ENCODE peak calls at places on chromosomes 13 and 19, in nine cellular contexts. K is nephron progenitor cell, M is AG04450, D is lower leg skin, C is body of pancreas, V is progenitor cell of endocrine pancreas, I is glutamatergic neuron, P is GM06990, R is A549. Q is an unnamed sample.
A peak's percentile ranks its signal among the peaks of the same experiment; 100 is the strongest.

GRCh38 chr13:48233097-48233885 is at the start of gene ITM2B:
- DNase-seq in K (peak; percentile 77), M (no peak), D (peak; percentile 95), C (peak; percentile 83), V (peak; percentile 55), I (peak; percentile 80), P (peak; percentile 67), R (peak; percentile 32), Q (peak; percentile 60)

GRCh38 chr13:92379371-92379770 is 847.2 kb upstream of the GPC6 start:
- DNase-seq in K (no peak), M (no peak), D (no peak), C (no peak), V (no peak), I (no peak), P (no peak), R (no peak), Q (no peak)

GRCh38 chr13:52371736-52372247 is 34.2 kb downstream of the THSD1 start:
- DNase-seq in K (no peak), M (no peak), D (no peak), C (no peak), V (no peak), I (peak; percentile 50), P (no peak), R (no peak), Q (no peak)

GRCh38 chr13:44437356-44438233 is 64.0 kb downstream of the SERP2 start:
- DNase-seq in K (no peak), M (no peak), D (no peak), C (no peak), V (no peak), I (no peak), P (no peak), R (no peak), Q (no peak)

GRCh38 chr19:6088677-6089063 is 21.6 kb downstream of the RFX2 start:
- DNase-seq in K (no peak), M (no peak), D (no peak), C (no peak), V (no peak), I (no peak), P (no peak), R (no peak), Q (no peak)

GRCh38 chr19:47549341-47549768 is 23.6 kb downstream of the ZNF541 start:
- DNase-seq in K (no peak), M (no peak), D (no peak), C (no peak), V (no peak), I (no peak), P (no peak), R (no peak), Q (no peak)

GRCh38 chr13:24220086-24220703 is 59.7 kb downstream of the SPATA13 start:
- DNase-seq in K (peak; percentile 55), M (peak; percentile 61), D (no peak), C (peak; percentile 89), V (no peak), I (no peak), P (peak; percentile 35), R (peak; percentile 46), Q (peak; percentile 58)

GRCh38 chr13:58889474-58889873 is 1257.9 kb downstream of the PCDH17 start:
- DNase-seq in K (no peak), M (no peak), D (no peak), C (no peak), V (no peak), I (no peak), P (no peak), R (no peak), Q (no peak)

GRCh38 chr13:37878496-37878895 is 8.9 kb upstream of the TRPC4 start:
- DNase-seq in K (no peak), M (no peak), D (no peak), C (no peak), V (no peak), I (no peak), P (no peak), R (no peak), Q (no peak)

GRCh38 chr19:14150041-14150769 is 13.8 kb upstream of the ASF1B start:
- DNase-seq in K (no peak), M (no peak), D (no peak), C (no peak), V (no peak), I (peak; percentile 79), P (no peak), R (no peak), Q (no peak)

GRCh38 chr19:34260771-34261173 is 6.4 kb downstream of the GARRE1 start:
- DNase-seq in K (no peak), M (no peak), D (no peak), C (no peak), V (no peak), I (peak; percentile 67), P (no peak), R (no peak), Q (no peak)

GRCh38 chr13:20940083-20940482 is 37.5 kb upstream of the XPO4 start:
- DNase-seq in K (no peak), M (peak; percentile 4), D (no peak), C (no peak), V (no peak), I (no peak), P (no peak), R (no peak), Q (no peak)

GRCh38 chr13:41122838-41123237 is 9.8 kb downstream of the KBTBD6 start:
- DNase-seq in K (no peak), M (no peak), D (no peak), C (no peak), V (no peak), I (no peak), P (no peak), R (no peak), Q (no peak)

GRCh38 chr19:7476941-7477494 is 11.8 kb downstream of the PEX11G start:
- DNase-seq in K (no peak), M (no peak), D (no peak), C (no peak), V (no peak), I (no peak), P (no peak), R (no peak), Q (no peak)

GRCh38 chr19:2424686-2425621 is 2.4 kb downstream of the TIMM13 start:
- DNase-seq in K (peak; percentile 83), M (peak; percentile 33), D (peak; percentile 88), C (peak; percentile 70), V (peak; percentile 61), I (peak; percentile 87), P (no peak), R (no peak), Q (peak; percentile 72)

DNA sequence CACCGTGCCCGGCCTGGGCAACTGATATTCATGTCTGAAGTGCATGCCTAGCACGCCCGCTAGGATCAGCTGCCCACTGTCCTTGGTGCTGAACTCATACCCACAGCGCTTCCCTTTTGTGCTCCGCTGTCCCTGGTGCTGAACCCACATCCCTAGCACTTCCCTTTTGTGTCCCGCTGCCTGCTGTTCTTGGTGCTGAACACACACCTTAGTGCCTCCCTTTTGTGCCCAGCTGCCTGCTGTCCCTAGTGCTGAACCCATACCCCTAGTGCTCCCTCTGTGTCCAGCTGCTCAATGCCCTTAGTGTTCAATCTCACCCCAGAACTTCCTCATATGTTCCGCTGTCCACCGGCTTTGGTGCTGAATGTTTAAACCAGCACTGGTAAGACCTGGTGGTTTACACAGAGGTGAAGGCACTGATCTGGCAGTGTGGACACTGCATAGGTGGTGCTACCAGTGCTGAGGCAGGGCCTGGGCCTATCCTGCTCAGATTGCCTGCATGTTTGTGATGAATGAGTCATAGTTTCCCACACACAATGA is 26.3 kb upstream of the SIGLEC11 start:
- DNase-seq in K (peak; percentile 98), M (peak; percentile 74), D (peak; percentile 94), C (peak; percentile 95), V (peak; percentile 94), I (no peak), P (peak; percentile 65), R (peak; percentile 58), Q (peak; percentile 93)
- TF ChIP-seq CTCF in K (no peak), M (peak; percentile 18), D (no peak), C (peak; percentile 50), V (peak; percentile 23), I (no peak), P (no peak), R (no peak), Q (peak; percentile 43)

DNA sequence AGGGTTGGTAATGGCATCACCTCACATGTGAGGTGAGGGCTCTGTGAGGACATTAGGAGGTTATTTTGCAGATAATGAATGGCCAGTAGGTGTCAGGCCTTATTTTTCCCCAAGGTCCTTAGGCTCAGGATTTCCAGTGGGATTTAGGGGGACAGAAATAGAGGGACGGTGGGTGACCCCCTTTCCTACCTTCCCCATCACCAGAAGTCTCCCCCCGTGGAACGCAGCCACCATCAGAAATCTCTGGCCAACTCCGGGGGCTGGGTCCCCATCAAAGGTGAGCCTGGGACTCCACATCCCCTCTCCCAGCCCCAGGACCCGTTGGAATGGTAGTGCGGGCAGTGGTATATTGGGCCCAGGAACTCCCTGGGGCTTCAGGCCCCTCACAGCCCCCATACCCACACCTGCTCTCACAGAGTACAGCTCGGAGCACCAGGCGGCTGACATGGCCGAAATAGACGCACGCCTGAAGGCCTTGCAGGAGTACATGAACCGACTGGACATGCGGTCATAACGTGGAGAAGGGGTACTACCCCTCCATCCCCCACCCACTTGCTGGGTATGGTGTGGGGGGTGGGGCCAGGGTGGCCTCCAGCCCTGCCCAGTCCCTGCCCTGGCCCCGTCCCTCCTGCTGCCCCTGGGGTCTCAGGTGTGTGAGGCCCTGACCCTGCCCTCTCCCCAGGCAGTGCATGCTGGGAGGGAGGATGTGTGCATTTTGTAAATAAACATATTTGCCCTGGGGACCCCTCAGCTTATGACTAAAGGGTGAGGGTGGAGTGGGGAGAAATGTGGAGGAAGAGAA is 4.8 kb downstream of the PGLYRP1 start:
- DNase-seq in K (no peak), M (no peak), D (no peak), C (no peak), V (no peak), I (no peak), P (no peak), R (no peak), Q (no peak)
- TF ChIP-seq CTCF in K (no peak), M (no peak), D (no peak), C (no peak), V (no peak), I (no peak), P (no peak), R (no peak), Q (no peak)

DNA sequence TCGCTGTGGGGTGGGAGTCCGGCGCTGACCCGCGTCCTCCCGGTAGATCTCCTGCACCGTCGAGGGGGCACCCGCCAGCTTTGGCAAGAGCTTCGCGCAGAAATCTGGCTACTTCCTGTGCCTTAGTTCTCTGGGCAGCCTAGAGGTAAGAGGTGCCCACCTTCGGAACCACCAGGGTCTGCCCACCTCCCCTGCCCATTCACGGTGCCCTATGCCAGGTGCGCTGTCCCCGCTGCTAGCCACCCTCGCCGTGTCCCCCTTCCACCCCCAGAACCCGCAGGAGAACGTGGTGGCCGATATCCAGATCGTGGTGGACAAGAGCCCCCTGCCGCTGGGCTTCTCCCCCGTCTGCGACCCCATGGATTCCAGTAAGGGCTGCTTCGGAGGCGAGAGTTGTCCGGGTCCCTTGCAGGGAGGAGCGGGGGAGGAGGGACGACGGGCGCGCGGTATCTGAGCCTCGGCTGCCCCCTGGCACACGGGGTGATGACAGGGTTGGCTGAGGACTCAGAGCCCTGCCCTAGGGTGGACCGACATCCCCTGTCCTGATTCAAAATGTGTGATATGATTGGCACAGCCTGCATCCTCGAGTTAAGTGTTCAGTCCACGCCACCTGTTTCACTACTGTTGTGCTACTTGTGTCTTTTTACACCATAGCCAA is 549 bp downstream of the MVB12A start:
- DNase-seq in K (peak; percentile 55), M (no peak), D (peak; percentile 85), C (peak; percentile 29), V (peak; percentile 20), I (peak; percentile 37), P (no peak), R (no peak), Q (peak; percentile 22)
- TF ChIP-seq CTCF in K (no peak), M (peak; percentile 10), D (no peak), C (no peak), V (peak; percentile 9), I (no peak), P (peak; percentile 13), R (no peak), Q (peak; percentile 20)

GRCh38 chr13:76331948-76332712 is 554.1 kb downstream of the KCTD12 start:
- DNase-seq in K (no peak), M (peak; percentile 15), D (no peak), C (no peak), V (no peak), I (no peak), P (no peak), R (no peak), Q (no peak)
- TF ChIP-seq CTCF in K (no peak), M (no peak), D (no peak), C (no peak), V (no peak), I (no peak), P (no peak), R (no peak), Q (no peak)